ENCODE peak calls at places on chromosomes 6 and 20, in eight cellular contexts. A, Z, B, X, T, U, C and V are unnamed samples.

GRCh38 chr6:11650297-11650696 is 112.7 kb downstream of the TMEM170B start:
- DNase-seq in A (peak; percentile 84), Z (no peak), B (no peak), X (peak; percentile 27), T (peak; percentile 87), U (no peak), C (no peak), V (peak; percentile 97)

GRCh38 chr6:157447735-157448134 is 66.7 kb downstream of the ZDHHC14 start:
- DNase-seq in A (no peak), Z (no peak), B (no peak), X (no peak), T (no peak), U (no peak), C (no peak), V (no peak)

GRCh38 chr6:98678481-98678880 is 155.9 kb upstream of the POU3F2 start:
- DNase-seq in A (no peak), Z (no peak), B (no peak), X (no peak), T (no peak), U (no peak), C (peak; percentile 51), V (no peak)

GRCh38 chr6:112571486-112571885 is 224.4 kb downstream of the RFPL4B start:
- DNase-seq in A (no peak), Z (no peak), B (peak; percentile 37), X (no peak), T (peak; percentile 44), U (no peak), C (no peak), V (no peak)

GRCh38 chr6:86629123-86629522 is 308.2 kb upstream of the HTR1E start:
- DNase-seq in A (no peak), Z (no peak), B (no peak), X (no peak), T (no peak), U (no peak), C (no peak), V (no peak)

GRCh38 chr6:148405893-148406292 is 63.3 kb downstream of the SASH1 start:
- DNase-seq in A (no peak), Z (no peak), B (no peak), X (no peak), T (no peak), U (no peak), C (no peak), V (no peak)

GRCh38 chr6:20186981-20187380 is 25.3 kb downstream of the MBOAT1 start:
- DNase-seq in A (no peak), Z (no peak), B (no peak), X (no peak), T (no peak), U (no peak), C (no peak), V (no peak)

GRCh38 chr6:93017626-93018025 is 401.7 kb downstream of the EPHA7 start:
- DNase-seq in A (no peak), Z (no peak), B (no peak), X (no peak), T (no peak), U (no peak), C (no peak), V (no peak)

GRCh38 chr6:7910298-7910653 is 312 bp downstream of the TXNDC5 start:
- DNase-seq in A (no peak), Z (no peak), B (no peak), X (no peak), T (no peak), U (peak; percentile 15), C (no peak), V (no peak)

GRCh38 chr6:7169296-7169721 is 61.5 kb downstream of the RREB1 start:
- DNase-seq in A (no peak), Z (no peak), B (peak; percentile 76), X (no peak), T (peak; percentile 59), U (no peak), C (no peak), V (no peak)

GRCh38 chr6:81773887-81774286 is 21.4 kb upstream of the TENT5A start:
- DNase-seq in A (no peak), Z (no peak), B (no peak), X (no peak), T (no peak), U (no peak), C (no peak), V (no peak)

GRCh38 chr20:2879148-2879547 is 5.9 kb downstream of the PTPRA start:
- DNase-seq in A (no peak), Z (no peak), B (peak; percentile 45), X (no peak), T (peak; percentile 79), U (no peak), C (no peak), V (no peak)

GRCh38 chr20:3924304-3925112 is 35.3 kb downstream of the PANK2 start:
- DNase-seq in A (no peak), Z (no peak), B (no peak), X (no peak), T (peak; percentile 49), U (no peak), C (no peak), V (no peak)